ENCODE peak calls at places on chromosomes 12 and 14, in four cellular contexts. X is brain microvascular endothelial cell, R is heart right ventricle, C is Panc1. K is an unnamed sample. For H3K36me3, the result is how much of the 10 kb centered on the place peaks cover.

GRCh38 chr12:116916714-116917114 is 6.0 kb downstream of the FBXW8 start:
- DNase-seq in X (peak), R (peak), C (no peak), K (peak)

GRCh38 chr12:104219908-104220404 is 4.4 kb downstream of the TXNRD1 start:
- DNase-seq in X (peak), R (no peak), C (peak), K (peak)

GRCh38 chr14:79325071-79325470 is 886.2 kb downstream of the DIO2 start:
- DNase-seq in R (no peak), X (no peak), C (no peak), K (no peak)

GRCh38 chr14:32023540-32023939 is 53.6 kb upstream of the ARHGAP5 start:
- DNase-seq in C (no peak), X (no peak), R (no peak), K (no peak)

GRCh38 chr14:105140581-105140980 is 28.0 kb downstream of the JAG2 start:
- DNase-seq in R (no peak), C (no peak), X (no peak), K (no peak)

GRCh38 chr14:50929506-50929905 is 14.8 kb downstream of the PYGL start:
- DNase-seq in X (no peak), C (no peak), R (no peak), K (no peak)

GRCh38 chr12:18907793-18908580 is 170.1 kb downstream of the CAPZA3 start:
- DNase-seq in R (peak), C (no peak), X (no peak), K (no peak)

GRCh38 chr12:19710811-19711793 is 271.8 kb downstream of the AEBP2 start:
- DNase-seq in R (no peak), X (peak), C (no peak), K (peak)

GRCh38 chr14:49861923-49862673 is 9.5 kb upstream of the NEMF start:
- DNase-seq in R (peak), C (peak), X (peak), K (peak)

GRCh38 chr14:25237845-25238244 is 187.9 kb upstream of the STXBP6 start:
- DNase-seq in R (no peak), X (no peak), C (no peak), K (no peak)

GRCh38 chr14:95482967-95483842 is 33.2 kb downstream of the SYNE3 start:
- DNase-seq in R (peak), X (peak), C (no peak), K (peak)

GRCh38 chr14:67241416-67242362 is at the start of gene PALS1:
- DNase-seq in X (peak), R (peak), C (no peak), K (no peak)

GRCh38 chr12:62917066-62917465 is 17.9 kb downstream of the PPM1H start:
- DNase-seq in R (no peak), C (no peak), X (no peak), K (no peak)

GRCh38 chr12:88334271-88334670 is 192.2 kb downstream of the TMTC3 start:
- DNase-seq in C (no peak), X (peak), R (no peak), K (peak)

GRCh38 chr12:95096378-95096777 is 23.0 kb upstream of the NR2C1 start:
- DNase-seq in C (no peak), X (no peak), R (no peak), K (no peak)

GRCh38 chr12:124715121-124715990 is 147.9 kb upstream of the NCOR2 start:
- DNase-seq in R (no peak), X (no peak), C (no peak), K (no peak)

GRCh38 chr12:131573631-131574396 is 137.1 kb upstream of the SFSWAP start:
- DNase-seq in C (no peak), R (no peak), X (no peak), K (no peak)

GRCh38 chr14:106442857-106443256 is 916.5 kb downstream of the TMEM121 start:
- DNase-seq in C (no peak), R (no peak), X (no peak), K (no peak)

GRCh38 chr12:69910739-69911138 is 85.7 kb downstream of the MYRFL start:
- DNase-seq in R (no peak), C (no peak), X (no peak), K (no peak)
- H3K4me3 ChIP-seq in R (no peak), C (no peak), X (no peak), K (no peak)

GRCh38 chr12:132781938-132782337 is 20.3 kb upstream of the ANKLE2 start:
- DNase-seq in R (no peak), X (no peak), C (no peak), K (no peak)
- H3K36me3 ChIP-seq in R (half or more), X (half or more), C (under half), K (under half)

GRCh38 chr12:45669093-45669492 is 60.4 kb upstream of the ARID2 start:
- DNase-seq in R (no peak), X (no peak), C (no peak), K (no peak)
- H3K4me3 ChIP-seq in R (no peak), X (no peak), C (no peak), K (no peak)

DNA sequence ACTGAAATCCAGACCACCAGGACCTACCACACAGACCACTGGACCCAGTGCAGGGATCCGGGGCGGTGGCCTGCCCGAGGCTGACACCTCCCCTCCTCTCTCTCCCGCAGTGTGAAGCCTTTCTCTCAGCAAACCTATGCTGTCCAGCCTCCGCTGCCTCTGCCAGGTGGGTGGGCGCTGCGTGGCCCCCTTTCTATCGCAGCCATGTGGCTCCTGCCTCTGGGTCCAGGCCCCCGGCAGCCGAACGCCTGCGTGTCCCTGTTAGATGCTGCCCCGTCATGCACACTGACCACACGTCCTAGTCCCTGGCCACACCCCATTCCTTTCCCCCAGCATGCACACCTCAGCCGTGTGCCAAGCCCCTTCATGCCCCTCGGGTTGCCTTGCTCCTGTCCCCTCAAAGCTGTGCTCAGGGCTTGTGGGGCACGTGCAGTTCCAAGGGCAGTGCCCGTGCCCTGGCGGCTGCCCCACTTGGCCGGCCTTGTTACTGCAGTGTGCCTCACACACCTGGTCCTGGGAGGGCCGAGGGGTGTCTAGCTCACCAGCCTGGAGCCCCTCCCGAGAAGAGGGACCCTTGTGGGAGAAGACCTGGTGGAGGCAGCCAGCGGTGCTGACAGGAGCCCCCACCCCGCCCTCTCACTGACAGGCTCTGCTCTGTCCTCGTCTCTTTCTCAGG is 58.0 kb upstream of the TSPAN9 start:
- DNase-seq in R (no peak), X (no peak), C (no peak), K (no peak)
- H3K36me3 ChIP-seq in R (under half), X (under half), C (under half), K (under half)

GRCh38 chr14:37089410-37089809 is 83.0 kb downstream of the SLC25A21 start:
- DNase-seq in R (no peak), C (no peak), X (no peak), K (no peak)

GRCh38 chr14:37091651-37092050 is 80.8 kb downstream of the SLC25A21 start:
- DNase-seq in R (no peak), X (no peak), C (no peak), K (no peak)

GRCh38 chr14:37088356-37088755 is 84.0 kb downstream of the SLC25A21 start:
- DNase-seq in X (no peak), R (no peak), C (no peak), K (no peak)

GRCh38 chr14:37088816-37089215 is 83.6 kb downstream of the SLC25A21 start:
- DNase-seq in C (no peak), X (no peak), R (no peak), K (no peak)

DNA sequence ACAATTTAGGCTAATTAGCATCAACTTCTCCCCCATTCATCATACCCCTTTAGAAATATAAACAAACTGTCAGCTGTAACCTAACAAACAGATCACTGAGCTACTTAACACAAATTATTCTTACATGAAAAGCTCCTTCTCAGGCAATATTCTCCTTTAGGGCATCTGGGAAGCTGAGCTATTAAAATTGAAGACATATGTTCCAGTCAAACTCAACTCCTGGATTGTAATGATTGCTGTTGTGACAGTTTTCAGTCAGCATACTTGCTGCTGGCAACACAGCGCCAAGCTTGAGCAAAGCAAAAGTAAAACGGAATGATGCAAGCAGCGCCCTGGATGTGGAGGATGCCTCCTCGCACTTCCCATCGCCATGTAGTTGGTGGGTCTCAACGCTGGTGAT is 82.4 kb downstream of the SLC25A21 start:
- DNase-seq in R (no peak), C (no peak), X (no peak), K (no peak)
- H3K4me3 ChIP-seq in R (no peak), C (no peak), X (no peak), K (no peak)

K was measured in kidney epithelial cell.